ENCODE peak calls at places on chromosomes 7 and 10, in ten cellular contexts. One of them, this sample, is unnamed.

GRCh38 chr10:124992462-124993344 is 50.8 kb downstream of the ZRANB1 start:
- DNase-seq in LNCaP clone FGC: peak
- DNase-seq in GM12865: peak
- DNase-seq in cardiac muscle cell: peak
- DNase-seq in heart left ventricle: peak
- DNase-seq in gastrocnemius medialis: peak
- DNase-seq in prostate gland: peak
- DNase-seq in HCT116: peak
- DNase-seq in adrenal gland: peak
- DNase-seq in AG04450: peak
- DNase-seq in this sample: peak

GRCh38 chr10:118904284-118904683 is 125.2 kb upstream of the NANOS1 start:
- DNase-seq in LNCaP clone FGC: no peak
- DNase-seq in GM12865: no peak
- DNase-seq in cardiac muscle cell: no peak
- DNase-seq in heart left ventricle: no peak
- DNase-seq in gastrocnemius medialis: no peak
- DNase-seq in prostate gland: no peak
- DNase-seq in HCT116: no peak
- DNase-seq in adrenal gland: no peak
- DNase-seq in AG04450: no peak
- DNase-seq in this sample: no peak

GRCh38 chr7:158325530-158326381 is 261.9 kb downstream of the PTPRN2 start:
- DNase-seq in LNCaP clone FGC: peak
- DNase-seq in GM12865: no peak
- DNase-seq in cardiac muscle cell: peak
- DNase-seq in heart left ventricle: no peak
- DNase-seq in gastrocnemius medialis: no peak
- DNase-seq in prostate gland: peak
- DNase-seq in HCT116: no peak
- DNase-seq in adrenal gland: peak
- DNase-seq in AG04450: no peak
- DNase-seq in this sample: no peak

GRCh38 chr10:132257271-132257670 is 50.5 kb downstream of the STK32C start:
- DNase-seq in LNCaP clone FGC: no peak
- DNase-seq in GM12865: no peak
- DNase-seq in cardiac muscle cell: no peak
- DNase-seq in heart left ventricle: no peak
- DNase-seq in gastrocnemius medialis: no peak
- DNase-seq in prostate gland: no peak
- DNase-seq in HCT116: no peak
- DNase-seq in adrenal gland: no peak
- DNase-seq in AG04450: no peak
- DNase-seq in this sample: no peak

GRCh38 chr10:98013776-98014175 is 16.6 kb downstream of the CRTAC1 start:
- DNase-seq in LNCaP clone FGC: no peak
- DNase-seq in GM12865: no peak
- DNase-seq in cardiac muscle cell: no peak
- DNase-seq in heart left ventricle: no peak
- DNase-seq in gastrocnemius medialis: no peak
- DNase-seq in prostate gland: no peak
- DNase-seq in HCT116: no peak
- DNase-seq in adrenal gland: no peak
- DNase-seq in AG04450: no peak
- DNase-seq in this sample: no peak

GRCh38 chr10:91907914-91908357 is 1.4 kb downstream of the FGFBP3 start:
- DNase-seq in LNCaP clone FGC: no peak
- DNase-seq in GM12865: no peak
- DNase-seq in cardiac muscle cell: peak
- DNase-seq in heart left ventricle: no peak
- DNase-seq in gastrocnemius medialis: no peak
- DNase-seq in prostate gland: no peak
- DNase-seq in HCT116: no peak
- DNase-seq in adrenal gland: no peak
- DNase-seq in AG04450: no peak
- DNase-seq in this sample: peak

GRCh38 chr10:24383681-24384106 is 174.8 kb downstream of the KIAA1217 start:
- DNase-seq in LNCaP clone FGC: peak
- DNase-seq in GM12865: peak
- DNase-seq in cardiac muscle cell: peak
- DNase-seq in heart left ventricle: peak
- DNase-seq in gastrocnemius medialis: peak
- DNase-seq in prostate gland: peak
- DNase-seq in HCT116: peak
- DNase-seq in adrenal gland: peak
- DNase-seq in AG04450: peak
- DNase-seq in this sample: peak

GRCh38 chr7:94289071-94289470 is 105.6 kb upstream of the COL1A2 start:
- DNase-seq in LNCaP clone FGC: peak
- DNase-seq in GM12865: peak
- DNase-seq in cardiac muscle cell: peak
- DNase-seq in heart left ventricle: peak
- DNase-seq in gastrocnemius medialis: peak
- DNase-seq in prostate gland: peak
- DNase-seq in HCT116: peak
- DNase-seq in adrenal gland: peak
- DNase-seq in AG04450: peak
- DNase-seq in this sample: no peak

GRCh38 chr10:124238367-124238766 is 145.0 kb upstream of the CHST15 start:
- DNase-seq in LNCaP clone FGC: no peak
- DNase-seq in GM12865: no peak
- DNase-seq in cardiac muscle cell: no peak
- DNase-seq in heart left ventricle: no peak
- DNase-seq in gastrocnemius medialis: no peak
- DNase-seq in prostate gland: no peak
- DNase-seq in HCT116: no peak
- DNase-seq in adrenal gland: no peak
- DNase-seq in AG04450: no peak
- DNase-seq in this sample: no peak

GRCh38 chr7:97024209-97025129 is at the start of gene DLX5:
- DNase-seq in LNCaP clone FGC: no peak
- DNase-seq in GM12865: no peak
- DNase-seq in cardiac muscle cell: no peak
- DNase-seq in heart left ventricle: no peak
- DNase-seq in gastrocnemius medialis: no peak
- DNase-seq in prostate gland: peak
- DNase-seq in HCT116: no peak
- DNase-seq in adrenal gland: peak
- DNase-seq in AG04450: no peak
- DNase-seq in this sample: peak

GRCh38 chr7:97026705-97027426 is 2.2 kb upstream of the DLX5 start:
- DNase-seq in LNCaP clone FGC: no peak
- DNase-seq in GM12865: no peak
- DNase-seq in cardiac muscle cell: no peak
- DNase-seq in heart left ventricle: no peak
- DNase-seq in gastrocnemius medialis: no peak
- DNase-seq in prostate gland: no peak
- DNase-seq in HCT116: no peak
- DNase-seq in adrenal gland: no peak
- DNase-seq in AG04450: no peak
- DNase-seq in this sample: no peak

GRCh38 chr7:97025983-97026704 is 1.5 kb upstream of the DLX5 start:
- DNase-seq in LNCaP clone FGC: no peak
- DNase-seq in GM12865: no peak
- DNase-seq in cardiac muscle cell: peak
- DNase-seq in heart left ventricle: no peak
- DNase-seq in gastrocnemius medialis: no peak
- DNase-seq in prostate gland: no peak
- DNase-seq in HCT116: no peak
- DNase-seq in adrenal gland: peak
- DNase-seq in AG04450: no peak
- DNase-seq in this sample: no peak

GRCh38 chr7:97025130-97025499 is 484 bp upstream of the DLX5 start:
- DNase-seq in LNCaP clone FGC: no peak
- DNase-seq in GM12865: no peak
- DNase-seq in cardiac muscle cell: no peak
- DNase-seq in heart left ventricle: no peak
- DNase-seq in gastrocnemius medialis: no peak
- DNase-seq in prostate gland: no peak
- DNase-seq in HCT116: no peak
- DNase-seq in adrenal gland: no peak
- DNase-seq in AG04450: no peak
- DNase-seq in this sample: no peak

DNA sequence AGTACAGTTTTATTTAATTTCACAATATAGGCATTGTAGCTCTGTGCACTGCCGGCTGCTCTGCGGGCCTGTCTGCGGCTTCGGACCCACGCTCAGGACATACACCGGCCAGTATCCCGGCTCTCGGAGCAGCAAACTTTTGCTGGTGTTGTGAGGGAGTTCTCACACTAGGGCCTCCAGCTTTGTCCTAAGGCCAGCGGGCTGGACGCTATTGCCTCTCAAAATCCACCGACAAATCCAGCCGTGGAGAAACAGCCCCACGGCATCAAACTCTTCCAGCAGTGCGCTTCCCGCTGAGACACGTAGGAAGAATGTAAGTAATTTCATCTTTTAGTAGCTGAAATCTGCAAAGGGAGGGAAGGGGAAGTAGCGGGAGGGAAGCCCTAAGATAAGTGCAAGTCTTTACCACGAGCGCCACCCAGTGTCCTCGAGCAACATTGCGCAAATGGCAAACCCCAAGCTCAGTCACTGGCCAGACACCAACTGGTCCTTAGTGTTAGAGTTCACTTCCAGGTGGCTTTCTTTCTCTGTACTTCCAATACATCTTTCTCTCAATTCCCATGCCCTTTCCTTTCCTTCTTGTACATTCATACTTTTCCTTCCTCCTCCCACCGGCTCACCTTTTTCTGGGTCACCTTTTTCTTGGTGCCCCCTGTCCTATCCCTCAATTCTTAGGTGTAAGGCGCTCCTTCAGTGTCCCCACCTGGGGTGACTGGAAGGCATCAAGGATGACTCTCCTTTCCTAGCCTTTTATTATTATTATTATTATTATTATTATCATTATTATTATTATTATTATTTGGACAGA is 3.0 kb upstream of the DLX5 start:
- DNase-seq in LNCaP clone FGC: peak
- DNase-seq in GM12865: peak
- DNase-seq in cardiac muscle cell: peak
- DNase-seq in heart left ventricle: peak
- DNase-seq in gastrocnemius medialis: peak
- DNase-seq in prostate gland: peak
- DNase-seq in HCT116: peak
- DNase-seq in adrenal gland: peak
- DNase-seq in AG04450: peak
- DNase-seq in this sample: no peak
- H3K4me3 ChIP-seq in LNCaP clone FGC: no peak
- H3K4me3 ChIP-seq in GM12865: no peak
- H3K4me3 ChIP-seq in cardiac muscle cell: peak
- H3K4me3 ChIP-seq in heart left ventricle: peak
- H3K4me3 ChIP-seq in gastrocnemius medialis: peak
- H3K4me3 ChIP-seq in prostate gland: no peak
- H3K4me3 ChIP-seq in HCT116: no peak
- H3K4me3 ChIP-seq in adrenal gland: peak
- H3K4me3 ChIP-seq in AG04450: peak
- H3K4me3 ChIP-seq in this sample: peak

GRCh38 chr7:44998153-44998871 is 1.7 kb upstream of the CCM2 start:
- DNase-seq in LNCaP clone FGC: no peak
- DNase-seq in GM12865: no peak
- DNase-seq in cardiac muscle cell: no peak
- DNase-seq in heart left ventricle: no peak
- DNase-seq in gastrocnemius medialis: no peak
- DNase-seq in prostate gland: no peak
- DNase-seq in HCT116: no peak
- DNase-seq in adrenal gland: no peak
- DNase-seq in AG04450: no peak
- DNase-seq in this sample: no peak
- H3K4me3 ChIP-seq in LNCaP clone FGC: peak
- H3K4me3 ChIP-seq in GM12865: peak
- H3K4me3 ChIP-seq in cardiac muscle cell: no peak
- H3K4me3 ChIP-seq in heart left ventricle: peak
- H3K4me3 ChIP-seq in gastrocnemius medialis: peak
- H3K4me3 ChIP-seq in prostate gland: no peak
- H3K4me3 ChIP-seq in HCT116: peak
- H3K4me3 ChIP-seq in adrenal gland: peak
- H3K4me3 ChIP-seq in AG04450: no peak
- H3K4me3 ChIP-seq in this sample: no peak

GRCh38 chr10:82505009-82505408 is 630.0 kb downstream of the NRG3 start:
- DNase-seq in LNCaP clone FGC: no peak
- DNase-seq in GM12865: no peak
- DNase-seq in cardiac muscle cell: peak
- DNase-seq in heart left ventricle: no peak
- DNase-seq in gastrocnemius medialis: no peak
- DNase-seq in prostate gland: no peak
- DNase-seq in HCT116: no peak
- DNase-seq in adrenal gland: no peak
- DNase-seq in AG04450: no peak
- DNase-seq in this sample: no peak

GRCh38 chr10:82506680-82507376 is 631.8 kb downstream of the NRG3 start:
- DNase-seq in LNCaP clone FGC: no peak
- DNase-seq in GM12865: no peak
- DNase-seq in cardiac muscle cell: no peak
- DNase-seq in heart left ventricle: no peak
- DNase-seq in gastrocnemius medialis: no peak
- DNase-seq in prostate gland: no peak
- DNase-seq in HCT116: no peak
- DNase-seq in adrenal gland: no peak
- DNase-seq in AG04450: no peak
- DNase-seq in this sample: no peak
- H3K4me3 ChIP-seq in LNCaP clone FGC: no peak
- H3K4me3 ChIP-seq in GM12865: no peak
- H3K4me3 ChIP-seq in cardiac muscle cell: no peak
- H3K4me3 ChIP-seq in heart left ventricle: no peak
- H3K4me3 ChIP-seq in gastrocnemius medialis: no peak
- H3K4me3 ChIP-seq in prostate gland: no peak
- H3K4me3 ChIP-seq in HCT116: no peak
- H3K4me3 ChIP-seq in adrenal gland: no peak
- H3K4me3 ChIP-seq in AG04450: no peak
- H3K4me3 ChIP-seq in this sample: no peak

GRCh38 chr7:148802101-148802493 is 82.0 kb downstream of the EZH2 start:
- DNase-seq in LNCaP clone FGC: no peak
- DNase-seq in GM12865: no peak
- DNase-seq in cardiac muscle cell: no peak
- DNase-seq in heart left ventricle: no peak
- DNase-seq in gastrocnemius medialis: no peak
- DNase-seq in prostate gland: no peak
- DNase-seq in HCT116: no peak
- DNase-seq in adrenal gland: no peak
- DNase-seq in AG04450: no peak
- DNase-seq in this sample: no peak

GRCh38 chr7:148803094-148803493 is 81.0 kb downstream of the EZH2 start:
- DNase-seq in LNCaP clone FGC: no peak
- DNase-seq in GM12865: no peak
- DNase-seq in cardiac muscle cell: no peak
- DNase-seq in heart left ventricle: no peak
- DNase-seq in gastrocnemius medialis: no peak
- DNase-seq in prostate gland: no peak
- DNase-seq in HCT116: no peak
- DNase-seq in adrenal gland: no peak
- DNase-seq in AG04450: no peak
- DNase-seq in this sample: no peak

GRCh38 chr7:148804343-148805234 is 79.5 kb downstream of the EZH2 start:
- DNase-seq in LNCaP clone FGC: no peak
- DNase-seq in GM12865: no peak
- DNase-seq in cardiac muscle cell: no peak
- DNase-seq in heart left ventricle: no peak
- DNase-seq in gastrocnemius medialis: no peak
- DNase-seq in prostate gland: no peak
- DNase-seq in HCT116: no peak
- DNase-seq in adrenal gland: no peak
- DNase-seq in AG04450: no peak
- DNase-seq in this sample: no peak

GRCh38 chr7:148799893-148800545 is 84.1 kb downstream of the EZH2 start:
- DNase-seq in LNCaP clone FGC: no peak
- DNase-seq in GM12865: no peak
- DNase-seq in cardiac muscle cell: no peak
- DNase-seq in heart left ventricle: no peak
- DNase-seq in gastrocnemius medialis: peak
- DNase-seq in prostate gland: no peak
- DNase-seq in HCT116: no peak
- DNase-seq in adrenal gland: no peak
- DNase-seq in AG04450: no peak
- DNase-seq in this sample: no peak

GRCh38 chr7:148800677-148801076 is 83.4 kb downstream of the EZH2 start:
- DNase-seq in LNCaP clone FGC: no peak
- DNase-seq in GM12865: no peak
- DNase-seq in cardiac muscle cell: no peak
- DNase-seq in heart left ventricle: no peak
- DNase-seq in gastrocnemius medialis: peak
- DNase-seq in prostate gland: no peak
- DNase-seq in HCT116: no peak
- DNase-seq in adrenal gland: no peak
- DNase-seq in AG04450: no peak
- DNase-seq in this sample: no peak
- H3K4me3 ChIP-seq in LNCaP clone FGC: no peak
- H3K4me3 ChIP-seq in GM12865: no peak
- H3K4me3 ChIP-seq in cardiac muscle cell: no peak
- H3K4me3 ChIP-seq in heart left ventricle: no peak
- H3K4me3 ChIP-seq in gastrocnemius medialis: no peak
- H3K4me3 ChIP-seq in prostate gland: no peak
- H3K4me3 ChIP-seq in HCT116: no peak
- H3K4me3 ChIP-seq in adrenal gland: no peak
- H3K4me3 ChIP-seq in AG04450: no peak
- H3K4me3 ChIP-seq in this sample: no peak